ENCODE peak calls at places on chromosomes 7 and 10, in eight cellular contexts. X is BE2C, C is NB4, B is OCI-LY7, K is aorta, L is astrocyte of the spinal cord, S is gastrocnemius medialis, Y is AG10803. M is an unnamed sample.

GRCh38 chr7:1669486-1669951 is 558 bp upstream of the ELFN1 start:
- DNase-seq in X (no peak), Y (no peak), K (peak; percentile 15), B (no peak), L (no peak), C (peak; percentile 52), S (no peak), M (no peak)

GRCh38 chr10:27742195-27742925 is 3.3 kb downstream of the MKX start:
- DNase-seq in Y (peak; percentile 96), S (peak; percentile 52), C (peak; percentile 72), X (peak; percentile 35), K (peak; percentile 86), B (peak; percentile 81), L (peak; percentile 89), M (peak; percentile 95)

GRCh38 chr10:21173433-21173963 is 276.4 kb upstream of the NEBL start:
- DNase-seq in B (no peak), L (no peak), Y (no peak), K (no peak), X (peak; percentile 17), S (no peak), C (no peak), M (no peak)

GRCh38 chr10:114261116-114261515 is 22.1 kb downstream of the VWA2 start:
- DNase-seq in L (peak; percentile 41), S (no peak), B (no peak), K (no peak), C (no peak), X (no peak), Y (peak; percentile 82), M (no peak)

GRCh38 chr7:77281780-77282478 is 82.3 kb upstream of the FGL2 start:
- DNase-seq in K (peak; percentile 70), Y (peak; percentile 25), L (no peak), X (no peak), C (no peak), S (no peak), B (peak; percentile 16), M (no peak)

GRCh38 chr10:33333260-33334169 is 952 bp downstream of the NRP1 start:
- DNase-seq in C (peak; percentile 75), X (peak; percentile 18), K (no peak), Y (no peak), B (no peak), L (no peak), S (no peak), M (no peak)

GRCh38 chr7:4828720-4829383 is 33.0 kb downstream of the PAPOLB start:
- DNase-seq in K (peak; percentile 31), L (no peak), C (no peak), S (no peak), B (no peak), Y (no peak), X (no peak), M (no peak)

GRCh38 chr10:90447836-90448235 is 410.0 kb downstream of the HTR7 start:
- DNase-seq in Y (no peak), C (no peak), S (no peak), B (no peak), K (no peak), X (no peak), L (no peak), M (peak; percentile 70)

GRCh38 chr7:6615853-6616555 is 594 bp downstream of the ZNF853 start:
- DNase-seq in S (no peak), B (no peak), C (no peak), X (no peak), Y (no peak), L (no peak), K (no peak), M (no peak)

GRCh38 chr10:103640436-103641181 is 147.1 kb downstream of the NEURL1 start:
- DNase-seq in X (no peak), K (no peak), Y (peak; percentile 61), L (no peak), S (peak; percentile 70), B (no peak), C (no peak), M (no peak)

GRCh38 chr7:29328050-29328449 is 133.5 kb downstream of the CHN2 start:
- DNase-seq in S (no peak), Y (no peak), B (no peak), L (no peak), X (no peak), C (no peak), K (no peak), M (no peak)

GRCh38 chr10:48885376-48885775 is 54.3 kb downstream of the LRRC18 start:
- DNase-seq in X (peak; percentile 30), L (no peak), K (no peak), Y (peak; percentile 3), C (peak; percentile 25), S (no peak), B (peak; percentile 19), M (no peak)

GRCh38 chr7:3191545-3191944 is 109.5 kb upstream of the SDK1 start:
- DNase-seq in Y (no peak), B (no peak), K (peak; percentile 8), S (no peak), X (no peak), L (no peak), C (no peak), M (no peak)

GRCh38 chr7:90488220-90488619 is 18.8 kb downstream of the PTTG1IP2 start:
- DNase-seq in K (no peak), B (no peak), Y (no peak), L (no peak), X (no peak), S (no peak), C (no peak), M (no peak)
- H3K4me3 ChIP-seq in K (no peak overlapping the region), B (no peak overlapping the region), Y (no peak overlapping the region), L (no peak overlapping the region), X (no peak overlapping the region), S (no peak overlapping the region), C (no peak overlapping the region), M (no peak overlapping the region)

GRCh38 chr7:99623091-99623693 is 6.4 kb downstream of the ZSCAN25 start:
- DNase-seq in X (no peak), B (no peak), K (no peak), C (peak; percentile 94), Y (no peak), L (no peak), S (no peak), M (no peak)
- H3K4me3 ChIP-seq in X (no peak overlapping the region), B (no peak overlapping the region), K (no peak overlapping the region), C (peak overlapping the region; percentile 69), Y (no peak overlapping the region), L (no peak overlapping the region), S (no peak overlapping the region), M (no peak overlapping the region)

GRCh38 chr10:29595146-29595545 is 39.6 kb downstream of the SVIL start:
- DNase-seq in C (no peak), X (no peak), B (no peak), S (no peak), Y (no peak), K (no peak), L (no peak), M (no peak)

GRCh38 chr10:29588640-29589421 is 45.9 kb downstream of the SVIL start:
- DNase-seq in X (no peak), C (no peak), B (no peak), K (no peak), S (peak; percentile 91), L (peak; percentile 35), Y (peak; percentile 65), M (peak; percentile 72)

GRCh38 chr10:29586509-29586908 is 48.3 kb downstream of the SVIL start:
- DNase-seq in B (no peak), X (no peak), L (no peak), C (no peak), Y (no peak), S (no peak), K (no peak), M (no peak)

GRCh38 chr10:29591416-29591968 is 43.3 kb downstream of the SVIL start:
- DNase-seq in Y (no peak), K (no peak), X (no peak), B (no peak), S (peak; percentile 71), C (no peak), L (no peak), M (peak; percentile 34)

GRCh38 chr10:29590598-29591415 is 44.0 kb downstream of the SVIL start:
- DNase-seq in K (no peak), C (peak; percentile 54), X (no peak), Y (peak; percentile 86), L (peak; percentile 83), B (peak; percentile 24), S (no peak), M (peak; percentile 55)
- H3K4me3 ChIP-seq in K (peak overlapping the region; percentile 46), C (no peak overlapping the region), X (peak overlapping the region; percentile 1), Y (no peak overlapping the region), L (no peak overlapping the region), B (no peak overlapping the region), S (peak overlapping the region; percentile 7), M (no peak overlapping the region)

DNA sequence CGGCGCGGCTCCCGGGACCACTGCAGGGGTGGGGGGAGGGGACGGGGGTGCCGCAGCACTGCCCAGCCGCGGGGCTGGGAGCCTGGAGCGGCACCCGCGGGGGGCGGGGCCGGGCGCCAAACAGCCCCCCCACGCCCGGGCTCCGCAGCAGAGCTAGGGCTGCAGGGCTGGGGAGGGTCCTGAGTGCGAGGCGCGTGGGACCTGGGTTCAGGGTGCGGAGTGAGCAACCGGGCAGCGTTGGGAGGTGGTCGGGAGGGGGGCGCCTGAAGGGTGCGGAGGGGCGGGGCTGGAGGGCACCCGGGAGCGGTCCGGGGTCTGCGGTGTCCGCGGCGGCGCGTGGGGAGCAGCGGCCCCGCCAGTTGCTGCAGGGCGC is 526 bp downstream of the CAMK2G start:
- DNase-seq in C (peak; percentile 39), L (no peak), S (no peak), Y (no peak), K (no peak), B (no peak), X (no peak), M (no peak)
- H3K4me3 ChIP-seq in C (peak overlapping the region; percentile 47), L (peak overlapping the region; percentile 58), S (peak overlapping the region; percentile 79), Y (peak overlapping the region; percentile 70), K (peak overlapping the region; percentile 98), B (peak overlapping the region; percentile 81), X (peak overlapping the region; percentile 56), M (peak overlapping the region; percentile 54)

GRCh38 chr10:3472705-3473078 is 300.1 kb upstream of the PITRM1 start:
- DNase-seq in X (no peak), K (no peak), L (peak; percentile 43), S (no peak), B (no peak), C (no peak), Y (peak; percentile 95), M (no peak)
- H3K4me3 ChIP-seq in X (no peak overlapping the region), K (no peak overlapping the region), L (no peak overlapping the region), S (peak overlapping the region; percentile 14), B (peak overlapping the region; percentile 30), C (no peak overlapping the region), Y (peak overlapping the region; percentile 26), M (peak overlapping the region; percentile 11)